ENCODE peak calls at places on chromosomes 3 and 15, in four cellular contexts. R is K562, C is HepG2, X is GM12878. H is an unnamed sample.

GRCh38 chr3:79973917-79974595 is 206.3 kb upstream of the ROBO1 start:
- DNase-seq in R (no peak), X (no peak), C (no peak), H (no peak)

GRCh38 chr3:115141018-115141757 is 5.9 kb downstream of the ZBTB20 start:
- DNase-seq in R (no peak), X (no peak), C (no peak), H (no peak)

GRCh38 chr3:197484204-197484901 is 71.4 kb downstream of the BDH1 start:
- DNase-seq in C (no peak), R (no peak), X (no peak), H (no peak)

GRCh38 chr3:2303567-2303966 is 204.9 kb downstream of the CNTN4 start:
- DNase-seq in X (no peak), R (no peak), C (no peak), H (no peak)

GRCh38 chr3:27324695-27325094 is 44.5 kb downstream of the NEK10 start:
- DNase-seq in C (peak), X (no peak), R (no peak), H (peak)

GRCh38 chr3:59605944-59606534 is 556.2 kb upstream of the CFAP20DC start:
- DNase-seq in R (no peak), C (no peak), X (no peak), H (no peak)

GRCh38 chr3:31495971-31496370 is 36.8 kb upstream of the STT3B start:
- DNase-seq in C (no peak), R (no peak), X (no peak), H (no peak)

GRCh38 chr3:172082269-172082668 is 42.9 kb downstream of the FNDC3B start:
- DNase-seq in C (peak), X (no peak), R (no peak), H (no peak)

GRCh38 chr3:169929830-169930519 is 18.6 kb downstream of the SAMD7 start:
- DNase-seq in R (peak), C (no peak), X (no peak), H (no peak)

GRCh38 chr3:117477214-117477755 is 767.7 kb downstream of the TUSC7 start:
- DNase-seq in C (no peak), R (no peak), X (no peak), H (no peak)

GRCh38 chr3:125647318-125648014 is 52.2 kb upstream of the OSBPL11 start:
- DNase-seq in R (no peak), X (no peak), C (no peak), H (no peak)

GRCh38 chr3:108090066-108090700 is 648 bp downstream of the CD47 start:
- DNase-seq in C (no peak), R (peak), X (no peak), H (no peak)

GRCh38 chr15:28125673-28126651 is 26.8 kb upstream of the OCA2 start:
- DNase-seq in C (peak), X (no peak), R (peak), H (peak)

GRCh38 chr15:51234181-51234927 is 104.0 kb downstream of the CYP19A1 start:
- DNase-seq in R (no peak), C (no peak), X (no peak), H (no peak)

GRCh38 chr15:88463870-88464532 is 3.2 kb downstream of the MRPL46 start:
- DNase-seq in X (no peak), R (no peak), C (peak), H (no peak)

GRCh38 chr3:29649815-29650547 is 369.1 kb downstream of the RBMS3 start:
- DNase-seq in C (no peak), X (peak), R (no peak), H (no peak)

GRCh38 chr3:128619146-128619890 is 31.3 kb downstream of the RPN1 start:
- DNase-seq in C (no peak), X (no peak), R (no peak), H (no peak)

GRCh38 chr3:150286390-150287147 is 121.5 kb upstream of the TSC22D2 start:
- DNase-seq in X (peak), R (peak), C (peak), H (peak)

GRCh38 chr15:78365931-78366330 is 25.8 kb downstream of the CRABP1 start:
- DNase-seq in C (no peak), X (no peak), R (no peak), H (no peak)

GRCh38 chr3:45143673-45144670 is 2.2 kb downstream of the CDCP1 start:
- DNase-seq in R (peak), X (no peak), C (no peak), H (no peak)

GRCh38 chr3:149726716-149727407 is 25.4 kb downstream of the COMMD2 start:
- DNase-seq in X (peak), C (no peak), R (no peak), H (no peak)

GRCh38 chr15:25728816-25729215 is 134.3 kb downstream of the ATP10A start:
- DNase-seq in C (no peak), R (no peak), X (no peak), H (no peak)

GRCh38 chr15:84681822-84682221 is 23.8 kb upstream of the NMB start:
- DNase-seq in X (no peak), R (no peak), C (no peak), H (no peak)

GRCh38 chr15:32106401-32107381 is 76.4 kb downstream of the CHRNA7 start:
- DNase-seq in R (no peak), C (no peak), X (no peak), H (no peak)

GRCh38 chr15:32105258-32106248 is 75.2 kb downstream of the CHRNA7 start:
- DNase-seq in R (no peak), C (no peak), X (no peak), H (no peak)

GRCh38 chr15:32100286-32100685 is 70.0 kb downstream of the CHRNA7 start:
- DNase-seq in R (no peak), X (peak), C (no peak), H (no peak)

GRCh38 chr15:32107477-32108080 is 77.3 kb downstream of the CHRNA7 start:
- DNase-seq in C (no peak), R (no peak), X (no peak), H (no peak)

DNA sequence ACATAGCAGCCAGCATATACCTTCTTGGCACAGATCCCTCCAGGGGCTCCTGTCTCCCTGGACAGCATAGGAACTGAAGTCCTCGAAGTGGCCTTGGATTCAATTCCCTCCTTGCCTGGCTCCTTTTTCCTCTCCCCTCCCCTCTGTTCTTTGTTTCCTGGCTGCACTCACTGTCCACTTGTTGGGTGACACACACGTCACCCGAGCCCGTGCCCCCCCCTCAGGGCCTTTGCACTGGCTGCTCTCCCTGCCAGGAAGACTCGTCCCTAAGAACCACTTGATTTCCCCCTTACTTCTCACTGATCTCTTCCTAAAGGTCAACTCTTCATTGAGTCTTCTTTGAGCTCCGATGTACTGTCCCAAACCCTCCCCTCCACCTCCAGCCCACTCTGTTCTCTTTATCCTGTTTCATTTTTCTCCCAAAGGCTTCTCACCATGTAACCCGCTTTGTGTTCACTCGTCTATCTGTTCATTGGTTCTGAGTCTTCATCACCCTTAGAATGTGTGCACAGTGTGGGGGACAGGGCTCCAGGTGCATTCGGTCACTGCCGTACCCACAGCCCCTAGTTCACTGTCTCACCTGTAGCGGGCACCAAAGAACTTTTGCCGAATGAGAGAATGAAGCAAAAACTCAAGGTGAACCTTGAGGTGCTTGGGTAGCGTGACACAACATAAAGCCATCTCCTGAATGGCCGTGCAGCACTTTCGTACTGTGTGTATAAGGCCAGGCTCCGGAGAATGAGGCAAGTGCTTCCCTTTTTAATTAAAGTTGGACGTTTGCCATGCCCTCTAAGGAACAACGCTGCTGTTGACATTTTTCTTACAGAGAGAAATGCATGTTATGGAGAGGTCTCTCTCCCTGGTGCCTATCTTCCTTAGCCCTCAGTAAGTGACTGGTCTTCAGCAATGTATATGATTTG is 74.0 kb downstream of the CHRNA7 start:
- DNase-seq in C (no peak), X (no peak), R (no peak), H (no peak)
- TF ChIP-seq HDAC2 in C (no peak), X (no peak), R (no peak), H (no peak)

GRCh38 chr15:48463366-48463880 is 132.2 kb downstream of the DUT start:
- DNase-seq in C (no peak), X (no peak), R (no peak), H (no peak)
- TF ChIP-seq HDAC2 in C (no peak), X (no peak), R (no peak), H (no peak)

GRCh38 chr3:143280984-143281383 is 161.4 kb downstream of the CHST2 start:
- DNase-seq in C (no peak), R (no peak), X (no peak), H (no peak)
- TF ChIP-seq HDAC2 in C (no peak), R (no peak), X (no peak), H (no peak)

GRCh38 chr3:110419571-110419970 is 652.0 kb upstream of the NECTIN3 start:
- DNase-seq in R (no peak), X (no peak), C (no peak), H (no peak)
- TF ChIP-seq HDAC2 in R (no peak), X (no peak), C (no peak), H (no peak)

DNA sequence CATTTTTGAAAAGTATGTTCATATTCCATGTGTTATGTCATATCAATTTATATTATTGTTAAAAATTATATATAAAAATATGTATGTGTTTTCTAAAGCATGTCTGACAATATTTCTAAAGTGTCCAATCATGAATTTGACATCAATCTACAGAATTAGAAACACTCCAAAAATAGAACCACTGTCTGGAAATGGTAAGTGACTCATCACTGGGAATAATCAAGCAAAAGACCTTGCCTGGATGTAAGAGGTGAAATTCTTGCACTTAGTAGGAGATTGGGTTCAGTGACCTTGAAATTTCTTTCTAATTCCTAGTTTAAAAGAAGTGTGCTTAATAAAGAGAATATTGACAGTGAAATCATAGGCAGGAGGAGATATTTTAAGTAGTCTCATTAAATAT is 188.8 kb downstream of the ZNF385D start:
- DNase-seq in X (no peak), R (no peak), C (no peak), H (no peak)
- TF ChIP-seq HDAC2 in X (no peak), R (no peak), C (no peak), H (no peak)

H was measured in A549.